ENCODE peak calls at places on chromosome 20, in seven cellular contexts. M is upper lobe of right lung, Z is stomach, N is Panc1, V is fibroblast of lung, A is brain microvascular endothelial cell, B is foreskin fibroblast. I is an unnamed sample.

GRCh38 chr20:13995086-13995665 is at the start of gene MACROD2:
- DNase-seq in A (peak; percentile 86), V (peak; percentile 78), Z (peak; percentile 98), N (peak; percentile 7), M (peak; percentile 98), B (peak; percentile 97), I (peak; percentile 38)

GRCh38 chr20:56171087-56172012 is 77.2 kb upstream of the MC3R start:
- DNase-seq in V (peak; percentile 7), M (no peak), N (no peak), B (no peak), Z (no peak), A (no peak), I (no peak)

GRCh38 chr20:3115190-3116107 is 30.9 kb upstream of the AVP start:
- DNase-seq in Z (no peak), B (peak; percentile 72), M (no peak), N (no peak), A (peak; percentile 25), V (peak; percentile 44), I (peak; percentile 32)

GRCh38 chr20:17225891-17226409 is 890 bp upstream of the PCSK2 start:
- DNase-seq in M (peak; percentile 73), Z (no peak), N (no peak), B (no peak), V (no peak), A (no peak), I (no peak)

GRCh38 chr20:44032583-44033138 is 118.0 kb downstream of the TOX2 start:
- DNase-seq in M (no peak), N (no peak), V (no peak), A (no peak), Z (no peak), B (no peak), I (no peak)

GRCh38 chr20:33656783-33657703 is 5.1 kb upstream of the C20orf144 start:
- DNase-seq in N (no peak), B (no peak), Z (no peak), V (no peak), A (no peak), M (no peak), I (no peak)

GRCh38 chr20:10079964-10080363 is 45.2 kb downstream of the ANKEF1 start:
- DNase-seq in B (peak; percentile 91), M (no peak), A (peak; percentile 16), Z (no peak), N (no peak), V (peak; percentile 87), I (no peak)

GRCh38 chr20:22581437-22582385 is 2.7 kb downstream of the FOXA2 start:
- DNase-seq in V (no peak), B (no peak), N (no peak), Z (peak; percentile 43), M (no peak), A (no peak), I (no peak)

DNA sequence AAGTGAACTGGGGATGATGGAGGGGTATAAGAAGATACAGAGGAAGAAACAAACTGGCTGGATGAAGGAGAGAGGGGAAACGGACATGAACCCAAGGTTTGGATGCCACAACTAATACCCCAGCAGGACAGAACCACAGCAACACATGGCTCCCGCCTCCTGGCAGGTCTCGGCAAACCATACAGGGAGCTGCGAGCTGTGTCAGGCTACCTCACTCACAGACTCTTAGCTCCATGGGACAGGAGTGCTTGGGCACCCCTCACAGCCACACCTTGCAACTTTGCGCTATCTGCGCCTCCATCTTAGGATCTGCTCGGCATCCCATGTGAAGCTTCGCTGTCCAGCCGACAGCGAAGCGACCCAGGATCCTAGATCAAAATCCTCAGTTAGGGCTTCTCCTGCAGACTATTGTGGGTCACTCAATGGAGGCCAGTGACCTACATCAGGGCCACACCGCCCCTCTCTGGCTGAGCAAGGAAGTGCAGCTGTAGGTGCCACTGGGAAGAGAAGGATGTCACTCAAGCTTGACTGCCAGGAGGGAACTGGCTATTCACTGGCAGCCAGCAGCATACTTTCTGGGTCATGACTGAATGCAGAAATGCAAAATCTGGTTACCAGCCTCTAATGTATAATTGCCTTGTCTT is 174.4 kb upstream of the RIN2 start:
- DNase-seq in M (peak; percentile 87), A (peak; percentile 40), B (peak; percentile 77), N (peak; percentile 8), V (peak; percentile 5), Z (peak; percentile 85), I (peak; percentile 25)
- TF ChIP-seq CTCF in M (peak; percentile 87), A (peak; percentile 73), B (peak; percentile 84), N (peak; percentile 80), V (peak; percentile 76), Z (peak; percentile 84), I (peak; percentile 87)

GRCh38 chr20:46575794-46576495 is 25.5 kb upstream of the OCSTAMP start:
- DNase-seq in Z (no peak), B (no peak), V (no peak), M (no peak), N (no peak), A (no peak), I (no peak)
- H3K4me3 ChIP-seq in Z (no peak overlapping the region), B (no peak overlapping the region), V (no peak overlapping the region), M (no peak overlapping the region), N (no peak overlapping the region), A (no peak overlapping the region), I (no peak overlapping the region)

DNA sequence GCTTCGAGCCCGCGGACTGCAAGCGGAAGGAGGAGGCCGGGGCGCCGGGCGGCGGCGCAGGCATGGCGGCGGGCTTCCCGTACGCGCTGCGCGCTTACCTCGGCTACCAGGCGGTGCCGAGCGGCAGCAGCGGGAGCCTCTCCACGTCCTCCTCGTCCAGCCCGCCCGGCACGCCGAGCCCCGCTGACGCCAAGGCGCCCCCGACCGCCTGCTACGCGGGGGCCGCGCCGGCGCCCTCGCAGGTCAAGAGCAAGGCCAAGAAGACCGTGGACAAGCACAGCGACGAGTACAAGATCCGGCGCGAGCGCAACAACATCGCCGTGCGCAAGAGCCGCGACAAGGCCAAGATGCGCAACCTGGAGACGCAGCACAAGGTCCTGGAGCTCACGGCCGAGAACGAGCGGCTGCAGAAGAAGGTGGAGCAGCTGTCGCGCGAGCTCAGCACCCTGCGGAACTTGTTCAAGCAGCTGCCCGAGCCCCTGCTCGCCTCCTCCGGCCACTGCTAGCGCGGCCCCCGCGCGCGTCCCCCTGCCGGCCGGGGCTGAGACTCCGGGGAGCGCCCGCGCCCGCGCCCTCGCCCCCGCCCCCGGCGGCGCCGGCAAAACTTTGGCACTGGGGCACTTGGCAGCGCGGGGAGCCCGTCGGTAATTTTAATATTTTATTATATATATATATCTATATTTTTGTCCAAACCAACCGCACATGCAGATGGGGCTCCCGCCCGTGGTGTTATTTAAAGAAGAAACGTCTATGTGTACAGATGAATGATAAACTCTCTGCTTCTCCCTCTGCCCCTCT is 1.1 kb downstream of the CEBPB start:
- DNase-seq in A (no peak), N (no peak), M (peak; percentile 80), Z (peak; percentile 47), V (peak; percentile 60), B (peak; percentile 44), I (peak; percentile 81)
- TF ChIP-seq CTCF in A (peak; percentile 23), N (no peak), M (peak; percentile 30), Z (no peak), V (no peak), B (no peak), I (peak; percentile 17)

GRCh38 chr20:63520939-63521601 is 505 bp downstream of the PPDPF start:
- DNase-seq in A (peak; percentile 9), V (peak; percentile 50), N (no peak), M (peak; percentile 93), B (peak; percentile 85), Z (peak; percentile 89), I (peak; percentile 85)

GRCh38 chr20:63520594-63520938 is at the start of gene PPDPF:
- DNase-seq in M (peak; percentile 92), Z (peak; percentile 89), B (peak; percentile 92), A (peak; percentile 53), N (no peak), V (peak; percentile 67), I (peak; percentile 87)

GRCh38 chr20:63522981-63523611 is 2.5 kb downstream of the PPDPF start:
- DNase-seq in A (no peak), M (no peak), N (no peak), Z (no peak), V (no peak), B (no peak), I (peak; percentile 18)

GRCh38 chr20:63521602-63522001 is 1.0 kb downstream of the PPDPF start:
- DNase-seq in A (no peak), B (peak; percentile 33), N (no peak), Z (no peak), V (no peak), M (no peak), I (no peak)

GRCh38 chr20:63522091-63522868 is 1.7 kb downstream of the PPDPF start:
- DNase-seq in N (no peak), A (no peak), Z (no peak), V (no peak), B (no peak), M (no peak), I (peak; percentile 11)
- H3K4me3 ChIP-seq in N (peak overlapping the region; percentile 19), A (peak overlapping the region; percentile 83), Z (peak overlapping the region; percentile 85), V (peak overlapping the region; percentile 92), B (peak overlapping the region; percentile 93), M (peak overlapping the region; percentile 87), I (no peak overlapping the region)

GRCh38 chr20:63655249-63655648 is 2.0 kb upstream of the STMN3 start:
- DNase-seq in N (no peak), Z (no peak), A (no peak), M (no peak), B (no peak), V (no peak), I (no peak)
- TF ChIP-seq CTCF in N (no peak), Z (no peak), A (no peak), M (no peak), B (no peak), V (no peak), I (no peak)

GRCh38 chr20:46121531-46121930 is 3.4 kb downstream of the CD40 start:
- DNase-seq in V (no peak), A (no peak), B (peak; percentile 14), Z (no peak), N (no peak), M (no peak), I (no peak)

GRCh38 chr20:46126440-46127056 is 8.4 kb downstream of the CD40 start:
- DNase-seq in M (no peak), B (no peak), Z (no peak), A (no peak), V (no peak), N (no peak), I (no peak)

GRCh38 chr20:46122516-46123481 is 4.7 kb downstream of the CD40 start:
- DNase-seq in Z (peak; percentile 13), V (no peak), M (no peak), B (no peak), N (no peak), A (no peak), I (no peak)

GRCh38 chr20:46122071-46122470 is 4.0 kb downstream of the CD40 start:
- DNase-seq in B (peak; percentile 67), N (no peak), V (peak; percentile 83), Z (peak; percentile 10), M (no peak), A (peak; percentile 58), I (no peak)

DNA sequence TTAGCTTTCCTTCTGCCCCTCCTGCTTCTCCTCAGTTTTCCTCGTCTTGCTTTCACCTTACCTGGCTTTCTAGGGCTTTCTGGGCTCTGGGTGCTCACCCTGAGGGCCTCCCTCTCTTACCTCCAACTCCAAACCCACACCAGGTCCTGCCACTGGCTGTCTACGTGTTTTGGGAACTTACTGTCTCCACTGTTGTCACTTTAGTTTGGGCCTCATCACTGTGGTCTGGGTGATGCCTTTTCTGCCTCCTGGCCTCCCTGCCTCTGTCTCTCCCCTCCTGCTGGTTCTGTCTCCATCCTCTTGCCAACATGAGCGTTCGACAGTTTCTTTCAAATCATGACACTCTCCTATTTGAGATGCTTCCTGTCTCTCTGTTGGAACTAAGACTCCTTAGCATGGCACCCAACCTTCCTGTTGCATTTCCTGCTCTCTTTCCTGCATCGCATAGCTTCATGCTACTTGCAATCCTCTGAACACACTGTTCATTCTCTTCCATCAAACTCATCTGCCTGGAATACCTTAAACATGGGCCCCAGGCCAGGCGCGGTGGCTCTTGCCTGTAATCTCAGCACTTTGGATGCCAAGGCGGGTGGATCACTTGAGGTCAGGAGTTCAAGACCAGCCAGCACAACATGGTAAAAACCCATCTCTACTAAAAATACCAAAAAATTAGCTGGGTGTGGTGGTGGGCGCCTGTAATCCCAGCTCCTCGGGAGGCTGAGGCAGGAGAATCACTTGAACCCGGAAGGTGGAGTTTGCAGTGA is 5.5 kb downstream of the CD40 start:
- DNase-seq in V (no peak), Z (no peak), B (no peak), A (no peak), M (no peak), N (no peak), I (no peak)
- H3K4me3 ChIP-seq in V (no peak overlapping the region), Z (no peak overlapping the region), B (no peak overlapping the region), A (no peak overlapping the region), M (no peak overlapping the region), N (no peak overlapping the region), I (no peak overlapping the region)

I was measured in GM06990.